ENCODE peak calls at places on chromosomes 16 and 17, in nine cellular contexts. One of them, this sample, is unnamed.

GRCh38 chr17:79591014-79591590 is 19.7 kb downstream of the RBFOX3 start:
- DNase-seq in cardiac septum: no peak
- DNase-seq in NT2/D1: no peak
- DNase-seq in stomach: no peak
- DNase-seq in stromal cell of bone marrow: no peak
- DNase-seq in amniotic stem cell: no peak
- DNase-seq in activated naive CD4-positive, alpha-beta T cell treated with anti-CD3 and anti-CD28 coated beads, Interleukin-2, amount 10 ng/mL, durations not matched to agents 7 days and 5 days: no peak
- DNase-seq in activated CD8-positive, alpha-beta T cell treated with anti-CD3 and anti-CD28 coated beads for 36 hours: no peak
- DNase-seq in lower leg skin: no peak
- DNase-seq in this sample: no peak

GRCh38 chr17:73939808-73940207 is 263.7 kb upstream of the RPL38 start:
- DNase-seq in cardiac septum: no peak
- DNase-seq in NT2/D1: no peak
- DNase-seq in stomach: no peak
- DNase-seq in stromal cell of bone marrow: no peak
- DNase-seq in amniotic stem cell: no peak
- DNase-seq in activated naive CD4-positive, alpha-beta T cell treated with anti-CD3 and anti-CD28 coated beads, Interleukin-2, amount 10 ng/mL, durations not matched to agents 7 days and 5 days: no peak
- DNase-seq in activated CD8-positive, alpha-beta T cell treated with anti-CD3 and anti-CD28 coated beads for 36 hours: no peak
- DNase-seq in lower leg skin: no peak
- DNase-seq in this sample: no peak

GRCh38 chr17:55117063-55117611 is 147.6 kb upstream of the HLF start:
- DNase-seq in cardiac septum: no peak
- DNase-seq in NT2/D1: no peak
- DNase-seq in stomach: no peak
- DNase-seq in stromal cell of bone marrow: no peak
- DNase-seq in amniotic stem cell: no peak
- DNase-seq in activated naive CD4-positive, alpha-beta T cell treated with anti-CD3 and anti-CD28 coated beads, Interleukin-2, amount 10 ng/mL, durations not matched to agents 7 days and 5 days: no peak
- DNase-seq in activated CD8-positive, alpha-beta T cell treated with anti-CD3 and anti-CD28 coated beads for 36 hours: no peak
- DNase-seq in lower leg skin: no peak
- DNase-seq in this sample: no peak

GRCh38 chr17:20073056-20073979 is 64.2 kb downstream of the SPECC1 start:
- DNase-seq in cardiac septum: peak
- DNase-seq in NT2/D1: no peak
- DNase-seq in stomach: peak
- DNase-seq in stromal cell of bone marrow: peak
- DNase-seq in amniotic stem cell: no peak
- DNase-seq in activated naive CD4-positive, alpha-beta T cell treated with anti-CD3 and anti-CD28 coated beads, Interleukin-2, amount 10 ng/mL, durations not matched to agents 7 days and 5 days: peak
- DNase-seq in activated CD8-positive, alpha-beta T cell treated with anti-CD3 and anti-CD28 coated beads for 36 hours: peak
- DNase-seq in lower leg skin: peak
- DNase-seq in this sample: no peak

GRCh38 chr16:74213372-74213771 is 83.2 kb upstream of the PSMD7 start:
- DNase-seq in cardiac septum: no peak
- DNase-seq in NT2/D1: no peak
- DNase-seq in stomach: no peak
- DNase-seq in stromal cell of bone marrow: no peak
- DNase-seq in amniotic stem cell: no peak
- DNase-seq in activated naive CD4-positive, alpha-beta T cell treated with anti-CD3 and anti-CD28 coated beads, Interleukin-2, amount 10 ng/mL, durations not matched to agents 7 days and 5 days: no peak
- DNase-seq in activated CD8-positive, alpha-beta T cell treated with anti-CD3 and anti-CD28 coated beads for 36 hours: no peak
- DNase-seq in lower leg skin: no peak
- DNase-seq in this sample: no peak

GRCh38 chr16:86865866-86866675 is 287.7 kb downstream of the FOXL1 start:
- DNase-seq in cardiac septum: peak
- DNase-seq in NT2/D1: no peak
- DNase-seq in stomach: no peak
- DNase-seq in stromal cell of bone marrow: peak
- DNase-seq in amniotic stem cell: no peak
- DNase-seq in activated naive CD4-positive, alpha-beta T cell treated with anti-CD3 and anti-CD28 coated beads, Interleukin-2, amount 10 ng/mL, durations not matched to agents 7 days and 5 days: no peak
- DNase-seq in activated CD8-positive, alpha-beta T cell treated with anti-CD3 and anti-CD28 coated beads for 36 hours: no peak
- DNase-seq in lower leg skin: no peak
- DNase-seq in this sample: no peak

GRCh38 chr16:15976929-15977637 is 27.7 kb downstream of the ABCC1 start:
- DNase-seq in cardiac septum: no peak
- DNase-seq in NT2/D1: no peak
- DNase-seq in stomach: no peak
- DNase-seq in stromal cell of bone marrow: peak
- DNase-seq in amniotic stem cell: no peak
- DNase-seq in activated naive CD4-positive, alpha-beta T cell treated with anti-CD3 and anti-CD28 coated beads, Interleukin-2, amount 10 ng/mL, durations not matched to agents 7 days and 5 days: no peak
- DNase-seq in activated CD8-positive, alpha-beta T cell treated with anti-CD3 and anti-CD28 coated beads for 36 hours: no peak
- DNase-seq in lower leg skin: peak
- DNase-seq in this sample: no peak

GRCh38 chr16:63365665-63366064 is 1329.4 kb upstream of the CDH8 start:
- DNase-seq in cardiac septum: no peak
- DNase-seq in NT2/D1: no peak
- DNase-seq in stomach: no peak
- DNase-seq in stromal cell of bone marrow: no peak
- DNase-seq in amniotic stem cell: no peak
- DNase-seq in activated naive CD4-positive, alpha-beta T cell treated with anti-CD3 and anti-CD28 coated beads, Interleukin-2, amount 10 ng/mL, durations not matched to agents 7 days and 5 days: no peak
- DNase-seq in activated CD8-positive, alpha-beta T cell treated with anti-CD3 and anti-CD28 coated beads for 36 hours: no peak
- DNase-seq in lower leg skin: no peak
- DNase-seq in this sample: no peak

GRCh38 chr17:74768069-74768762 is 7.9 kb downstream of the NAT9 start:
- DNase-seq in cardiac septum: peak
- DNase-seq in NT2/D1: no peak
- DNase-seq in stomach: peak
- DNase-seq in stromal cell of bone marrow: peak
- DNase-seq in amniotic stem cell: no peak
- DNase-seq in activated naive CD4-positive, alpha-beta T cell treated with anti-CD3 and anti-CD28 coated beads, Interleukin-2, amount 10 ng/mL, durations not matched to agents 7 days and 5 days: no peak
- DNase-seq in activated CD8-positive, alpha-beta T cell treated with anti-CD3 and anti-CD28 coated beads for 36 hours: no peak
- DNase-seq in lower leg skin: no peak
- DNase-seq in this sample: peak

GRCh38 chr17:69961488-69962145 is 113.4 kb upstream of the KCNJ16 start:
- DNase-seq in cardiac septum: no peak
- DNase-seq in NT2/D1: peak
- DNase-seq in stomach: peak
- DNase-seq in stromal cell of bone marrow: no peak
- DNase-seq in amniotic stem cell: no peak
- DNase-seq in activated naive CD4-positive, alpha-beta T cell treated with anti-CD3 and anti-CD28 coated beads, Interleukin-2, amount 10 ng/mL, durations not matched to agents 7 days and 5 days: no peak
- DNase-seq in activated CD8-positive, alpha-beta T cell treated with anti-CD3 and anti-CD28 coated beads for 36 hours: no peak
- DNase-seq in lower leg skin: no peak
- DNase-seq in this sample: no peak

GRCh38 chr17:70629902-70630301 is 460.6 kb downstream of the KCNJ2 start:
- DNase-seq in cardiac septum: no peak
- DNase-seq in NT2/D1: no peak
- DNase-seq in stomach: no peak
- DNase-seq in stromal cell of bone marrow: peak
- DNase-seq in amniotic stem cell: no peak
- DNase-seq in activated naive CD4-positive, alpha-beta T cell treated with anti-CD3 and anti-CD28 coated beads, Interleukin-2, amount 10 ng/mL, durations not matched to agents 7 days and 5 days: peak
- DNase-seq in activated CD8-positive, alpha-beta T cell treated with anti-CD3 and anti-CD28 coated beads for 36 hours: peak
- DNase-seq in lower leg skin: no peak
- DNase-seq in this sample: no peak

GRCh38 chr17:74531231-74531761 is at the start of gene CD300LB:
- DNase-seq in cardiac septum: peak
- DNase-seq in NT2/D1: no peak
- DNase-seq in stomach: peak
- DNase-seq in stromal cell of bone marrow: no peak
- DNase-seq in amniotic stem cell: no peak
- DNase-seq in activated naive CD4-positive, alpha-beta T cell treated with anti-CD3 and anti-CD28 coated beads, Interleukin-2, amount 10 ng/mL, durations not matched to agents 7 days and 5 days: no peak
- DNase-seq in activated CD8-positive, alpha-beta T cell treated with anti-CD3 and anti-CD28 coated beads for 36 hours: no peak
- DNase-seq in lower leg skin: no peak
- DNase-seq in this sample: no peak

GRCh38 chr17:45577571-45578279 is 87.2 kb upstream of the PLEKHM1 start:
- DNase-seq in cardiac septum: no peak
- DNase-seq in NT2/D1: no peak
- DNase-seq in stomach: no peak
- DNase-seq in stromal cell of bone marrow: no peak
- DNase-seq in amniotic stem cell: no peak
- DNase-seq in activated naive CD4-positive, alpha-beta T cell treated with anti-CD3 and anti-CD28 coated beads, Interleukin-2, amount 10 ng/mL, durations not matched to agents 7 days and 5 days: no peak
- DNase-seq in activated CD8-positive, alpha-beta T cell treated with anti-CD3 and anti-CD28 coated beads for 36 hours: no peak
- DNase-seq in lower leg skin: no peak
- DNase-seq in this sample: no peak

GRCh38 chr17:28365487-28365886 is 488 bp upstream of the SEBOX start:
- DNase-seq in cardiac septum: no peak
- DNase-seq in NT2/D1: no peak
- DNase-seq in stomach: no peak
- DNase-seq in stromal cell of bone marrow: no peak
- DNase-seq in amniotic stem cell: no peak
- DNase-seq in activated naive CD4-positive, alpha-beta T cell treated with anti-CD3 and anti-CD28 coated beads, Interleukin-2, amount 10 ng/mL, durations not matched to agents 7 days and 5 days: no peak
- DNase-seq in activated CD8-positive, alpha-beta T cell treated with anti-CD3 and anti-CD28 coated beads for 36 hours: no peak
- DNase-seq in lower leg skin: no peak
- DNase-seq in this sample: no peak

GRCh38 chr17:28841901-28842281 is 699 bp downstream of the FAM222B start:
- DNase-seq in cardiac septum: no peak
- DNase-seq in NT2/D1: no peak
- DNase-seq in stomach: no peak
- DNase-seq in stromal cell of bone marrow: no peak
- DNase-seq in amniotic stem cell: no peak
- DNase-seq in activated naive CD4-positive, alpha-beta T cell treated with anti-CD3 and anti-CD28 coated beads, Interleukin-2, amount 10 ng/mL, durations not matched to agents 7 days and 5 days: no peak
- DNase-seq in activated CD8-positive, alpha-beta T cell treated with anti-CD3 and anti-CD28 coated beads for 36 hours: no peak
- DNase-seq in lower leg skin: no peak
- DNase-seq in this sample: no peak

GRCh38 chr16:72938426-72939164 is 109.3 kb downstream of the ZFHX3 start:
- DNase-seq in cardiac septum: peak
- DNase-seq in NT2/D1: no peak
- DNase-seq in stomach: peak
- DNase-seq in stromal cell of bone marrow: peak
- DNase-seq in amniotic stem cell: no peak
- DNase-seq in activated naive CD4-positive, alpha-beta T cell treated with anti-CD3 and anti-CD28 coated beads, Interleukin-2, amount 10 ng/mL, durations not matched to agents 7 days and 5 days: no peak
- DNase-seq in activated CD8-positive, alpha-beta T cell treated with anti-CD3 and anti-CD28 coated beads for 36 hours: no peak
- DNase-seq in lower leg skin: peak
- DNase-seq in this sample: peak

GRCh38 chr16:50509521-50510341 is 38.5 kb upstream of the NKD1 start:
- DNase-seq in cardiac septum: no peak
- DNase-seq in NT2/D1: peak
- DNase-seq in stomach: peak
- DNase-seq in stromal cell of bone marrow: no peak
- DNase-seq in amniotic stem cell: no peak
- DNase-seq in activated naive CD4-positive, alpha-beta T cell treated with anti-CD3 and anti-CD28 coated beads, Interleukin-2, amount 10 ng/mL, durations not matched to agents 7 days and 5 days: peak
- DNase-seq in activated CD8-positive, alpha-beta T cell treated with anti-CD3 and anti-CD28 coated beads for 36 hours: peak
- DNase-seq in lower leg skin: no peak
- DNase-seq in this sample: no peak

GRCh38 chr17:28900986-28901726 is 1.7 kb downstream of the DHRS13 start:
- DNase-seq in cardiac septum: no peak
- DNase-seq in NT2/D1: no peak
- DNase-seq in stomach: no peak
- DNase-seq in stromal cell of bone marrow: no peak
- DNase-seq in amniotic stem cell: no peak
- DNase-seq in activated naive CD4-positive, alpha-beta T cell treated with anti-CD3 and anti-CD28 coated beads, Interleukin-2, amount 10 ng/mL, durations not matched to agents 7 days and 5 days: no peak
- DNase-seq in activated CD8-positive, alpha-beta T cell treated with anti-CD3 and anti-CD28 coated beads for 36 hours: no peak
- DNase-seq in lower leg skin: no peak
- DNase-seq in this sample: no peak

GRCh38 chr17:79294459-79295071 is 219.9 kb downstream of the ENGASE start:
- DNase-seq in cardiac septum: peak
- DNase-seq in NT2/D1: peak
- DNase-seq in stomach: peak
- DNase-seq in stromal cell of bone marrow: peak
- DNase-seq in amniotic stem cell: no peak
- DNase-seq in activated naive CD4-positive, alpha-beta T cell treated with anti-CD3 and anti-CD28 coated beads, Interleukin-2, amount 10 ng/mL, durations not matched to agents 7 days and 5 days: peak
- DNase-seq in activated CD8-positive, alpha-beta T cell treated with anti-CD3 and anti-CD28 coated beads for 36 hours: peak
- DNase-seq in lower leg skin: no peak
- DNase-seq in this sample: peak

GRCh38 chr17:78258323-78259229 is 27.1 kb downstream of the TMEM235 start:
- DNase-seq in cardiac septum: peak
- DNase-seq in NT2/D1: no peak
- DNase-seq in stomach: peak
- DNase-seq in stromal cell of bone marrow: no peak
- DNase-seq in amniotic stem cell: no peak
- DNase-seq in activated naive CD4-positive, alpha-beta T cell treated with anti-CD3 and anti-CD28 coated beads, Interleukin-2, amount 10 ng/mL, durations not matched to agents 7 days and 5 days: peak
- DNase-seq in activated CD8-positive, alpha-beta T cell treated with anti-CD3 and anti-CD28 coated beads for 36 hours: peak
- DNase-seq in lower leg skin: no peak
- DNase-seq in this sample: peak

GRCh38 chr17:34484193-34484733 is 95.1 kb upstream of the TMEM132E start:
- DNase-seq in cardiac septum: no peak
- DNase-seq in NT2/D1: no peak
- DNase-seq in stomach: no peak
- DNase-seq in stromal cell of bone marrow: no peak
- DNase-seq in amniotic stem cell: no peak
- DNase-seq in activated naive CD4-positive, alpha-beta T cell treated with anti-CD3 and anti-CD28 coated beads, Interleukin-2, amount 10 ng/mL, durations not matched to agents 7 days and 5 days: no peak
- DNase-seq in activated CD8-positive, alpha-beta T cell treated with anti-CD3 and anti-CD28 coated beads for 36 hours: no peak
- DNase-seq in lower leg skin: no peak
- DNase-seq in this sample: no peak

GRCh38 chr17:82320956-82321927 is 3.8 kb upstream of the CD7 start:
- DNase-seq in cardiac septum: no peak
- DNase-seq in NT2/D1: no peak
- DNase-seq in stomach: no peak
- DNase-seq in stromal cell of bone marrow: no peak
- DNase-seq in amniotic stem cell: no peak
- DNase-seq in activated naive CD4-positive, alpha-beta T cell treated with anti-CD3 and anti-CD28 coated beads, Interleukin-2, amount 10 ng/mL, durations not matched to agents 7 days and 5 days: peak
- DNase-seq in activated CD8-positive, alpha-beta T cell treated with anti-CD3 and anti-CD28 coated beads for 36 hours: peak
- DNase-seq in lower leg skin: no peak
- DNase-seq in this sample: no peak

GRCh38 chr16:10812352-10813122 is 6.1 kb downstream of the TVP23A start:
- DNase-seq in cardiac septum: no peak
- DNase-seq in NT2/D1: no peak
- DNase-seq in stomach: no peak
- DNase-seq in stromal cell of bone marrow: peak
- DNase-seq in amniotic stem cell: no peak
- DNase-seq in activated naive CD4-positive, alpha-beta T cell treated with anti-CD3 and anti-CD28 coated beads, Interleukin-2, amount 10 ng/mL, durations not matched to agents 7 days and 5 days: no peak
- DNase-seq in activated CD8-positive, alpha-beta T cell treated with anti-CD3 and anti-CD28 coated beads for 36 hours: peak
- DNase-seq in lower leg skin: no peak
- DNase-seq in this sample: no peak

GRCh38 chr16:21611178-21611545 is 11.8 kb downstream of the METTL9 start:
- DNase-seq in cardiac septum: no peak
- DNase-seq in NT2/D1: no peak
- DNase-seq in stomach: no peak
- DNase-seq in stromal cell of bone marrow: no peak
- DNase-seq in amniotic stem cell: no peak
- DNase-seq in activated naive CD4-positive, alpha-beta T cell treated with anti-CD3 and anti-CD28 coated beads, Interleukin-2, amount 10 ng/mL, durations not matched to agents 7 days and 5 days: no peak
- DNase-seq in activated CD8-positive, alpha-beta T cell treated with anti-CD3 and anti-CD28 coated beads for 36 hours: no peak
- DNase-seq in lower leg skin: no peak
- DNase-seq in this sample: no peak

GRCh38 chr17:17055286-17056166 is 13.3 kb downstream of the MPRIP start:
- DNase-seq in cardiac septum: peak
- DNase-seq in NT2/D1: no peak
- DNase-seq in stomach: peak
- DNase-seq in stromal cell of bone marrow: no peak
- DNase-seq in amniotic stem cell: no peak
- DNase-seq in activated naive CD4-positive, alpha-beta T cell treated with anti-CD3 and anti-CD28 coated beads, Interleukin-2, amount 10 ng/mL, durations not matched to agents 7 days and 5 days: peak
- DNase-seq in activated CD8-positive, alpha-beta T cell treated with anti-CD3 and anti-CD28 coated beads for 36 hours: no peak
- DNase-seq in lower leg skin: no peak
- DNase-seq in this sample: no peak

GRCh38 chr16:59909262-59909661 is 1175.1 kb upstream of the GOT2 start:
- DNase-seq in cardiac septum: no peak
- DNase-seq in NT2/D1: no peak
- DNase-seq in stomach: no peak
- DNase-seq in stromal cell of bone marrow: peak
- DNase-seq in amniotic stem cell: no peak
- DNase-seq in activated naive CD4-positive, alpha-beta T cell treated with anti-CD3 and anti-CD28 coated beads, Interleukin-2, amount 10 ng/mL, durations not matched to agents 7 days and 5 days: no peak
- DNase-seq in activated CD8-positive, alpha-beta T cell treated with anti-CD3 and anti-CD28 coated beads for 36 hours: no peak
- DNase-seq in lower leg skin: no peak
- DNase-seq in this sample: no peak

GRCh38 chr17:79301469-79301868 is 226.8 kb downstream of the ENGASE start:
- DNase-seq in cardiac septum: no peak
- DNase-seq in NT2/D1: no peak
- DNase-seq in stomach: no peak
- DNase-seq in stromal cell of bone marrow: no peak
- DNase-seq in amniotic stem cell: no peak
- DNase-seq in activated naive CD4-positive, alpha-beta T cell treated with anti-CD3 and anti-CD28 coated beads, Interleukin-2, amount 10 ng/mL, durations not matched to agents 7 days and 5 days: no peak
- DNase-seq in activated CD8-positive, alpha-beta T cell treated with anti-CD3 and anti-CD28 coated beads for 36 hours: no peak
- DNase-seq in lower leg skin: no peak
- DNase-seq in this sample: no peak

GRCh38 chr17:14815079-14815478 is 450.0 kb downstream of the PMP22 start:
- DNase-seq in cardiac septum: no peak
- DNase-seq in NT2/D1: no peak
- DNase-seq in stomach: no peak
- DNase-seq in stromal cell of bone marrow: no peak
- DNase-seq in amniotic stem cell: no peak
- DNase-seq in activated naive CD4-positive, alpha-beta T cell treated with anti-CD3 and anti-CD28 coated beads, Interleukin-2, amount 10 ng/mL, durations not matched to agents 7 days and 5 days: no peak
- DNase-seq in activated CD8-positive, alpha-beta T cell treated with anti-CD3 and anti-CD28 coated beads for 36 hours: no peak
- DNase-seq in lower leg skin: no peak
- DNase-seq in this sample: no peak

GRCh38 chr16:81818514-81819304 is 39.6 kb downstream of the PLCG2 start:
- DNase-seq in cardiac septum: no peak
- DNase-seq in NT2/D1: no peak
- DNase-seq in stomach: no peak
- DNase-seq in stromal cell of bone marrow: no peak
- DNase-seq in amniotic stem cell: no peak
- DNase-seq in activated naive CD4-positive, alpha-beta T cell treated with anti-CD3 and anti-CD28 coated beads, Interleukin-2, amount 10 ng/mL, durations not matched to agents 7 days and 5 days: no peak
- DNase-seq in activated CD8-positive, alpha-beta T cell treated with anti-CD3 and anti-CD28 coated beads for 36 hours: no peak
- DNase-seq in lower leg skin: no peak
- DNase-seq in this sample: no peak

GRCh38 chr16:54286067-54286329 is 589 bp downstream of the IRX3 start:
- DNase-seq in cardiac septum: no peak
- DNase-seq in NT2/D1: no peak
- DNase-seq in stomach: no peak
- DNase-seq in stromal cell of bone marrow: no peak
- DNase-seq in amniotic stem cell: no peak
- DNase-seq in activated naive CD4-positive, alpha-beta T cell treated with anti-CD3 and anti-CD28 coated beads, Interleukin-2, amount 10 ng/mL, durations not matched to agents 7 days and 5 days: no peak
- DNase-seq in activated CD8-positive, alpha-beta T cell treated with anti-CD3 and anti-CD28 coated beads for 36 hours: no peak
- DNase-seq in lower leg skin: no peak
- DNase-seq in this sample: no peak

GRCh38 chr17:3951003-3951402 is 13.2 kb downstream of the ATP2A3 start:
- DNase-seq in cardiac septum: no peak
- DNase-seq in NT2/D1: no peak
- DNase-seq in stomach: no peak
- DNase-seq in stromal cell of bone marrow: no peak
- DNase-seq in amniotic stem cell: no peak
- DNase-seq in activated naive CD4-positive, alpha-beta T cell treated with anti-CD3 and anti-CD28 coated beads, Interleukin-2, amount 10 ng/mL, durations not matched to agents 7 days and 5 days: no peak
- DNase-seq in activated CD8-positive, alpha-beta T cell treated with anti-CD3 and anti-CD28 coated beads for 36 hours: no peak
- DNase-seq in lower leg skin: no peak
- DNase-seq in this sample: no peak

This sample was measured in right lobe of liver.